ENCODE peak calls at places on chromosomes 16 and 17, in four cellular contexts. U, K, X and Y are unnamed samples.

GRCh38 chr16:30902070-30902972 is 5.9 kb downstream of the CTF1 start:
- DNase-seq in X (peak), U (peak), K (peak), Y (no peak)

GRCh38 chr17:9669551-9670008 is 24.3 kb downstream of the USP43 start:
- DNase-seq in K (no peak), U (no peak), X (no peak), Y (no peak)

GRCh38 chr17:7864995-7865650 is 7.3 kb downstream of the CYB5D1 start:
- DNase-seq in X (no peak), K (no peak), U (no peak), Y (no peak)

GRCh38 chr17:32586666-32587065 is 99.9 kb downstream of the CDK5R1 start:
- DNase-seq in X (no peak), K (no peak), U (no peak), Y (no peak)

GRCh38 chr17:41860254-41860931 is 4.8 kb downstream of the KLHL11 start:
- DNase-seq in X (no peak), U (no peak), K (no peak), Y (peak)

GRCh38 chr17:74199306-74200092 is 4.0 kb upstream of the RPL38 start:
- DNase-seq in U (peak), K (peak), X (peak), Y (no peak)

GRCh38 chr17:77498875-77499698 is 358.3 kb downstream of the SEC14L1 start:
- DNase-seq in X (no peak), U (no peak), K (peak), Y (no peak)

GRCh38 chr16:85425061-85425662 is 188.0 kb upstream of the GSE1 start:
- DNase-seq in K (peak), U (no peak), X (no peak), Y (no peak)

GRCh38 chr16:11581677-11582076 is 5.0 kb downstream of the LITAF start:
- DNase-seq in U (no peak), K (no peak), X (no peak), Y (no peak)

GRCh38 chr17:65537845-65538678 is 23.4 kb downstream of the AXIN2 start:
- DNase-seq in X (no peak), K (no peak), U (peak), Y (no peak)

GRCh38 chr16:57133911-57134310 is 41.5 kb downstream of the CPNE2 start:
- DNase-seq in K (no peak), U (no peak), X (no peak), Y (no peak)

GRCh38 chr16:88540346-88540977 is 29.7 kb upstream of the ZC3H18 start:
- DNase-seq in U (no peak), X (no peak), K (peak), Y (no peak)

GRCh38 chr16:84194470-84195200 is 3.7 kb downstream of the ADAD2 start:
- DNase-seq in K (no peak), X (peak), U (peak), Y (no peak)

GRCh38 chr17:82437325-82437668 is 13.3 kb downstream of the CYBC1 start:
- DNase-seq in U (no peak), X (no peak), K (no peak), Y (no peak)

GRCh38 chr16:705748-706188 is at the start of gene FBXL16:
- DNase-seq in X (peak), K (no peak), U (no peak), Y (peak)

GRCh38 chr17:68352041-68352440 is 60.7 kb downstream of the ARSG start:
- DNase-seq in U (no peak), K (no peak), X (no peak), Y (no peak)

GRCh38 chr17:33012522-33013033 is 20.9 kb downstream of the SPACA3 start:
- DNase-seq in U (no peak), X (no peak), K (no peak), Y (no peak)

GRCh38 chr17:17757944-17758343 is 76.7 kb downstream of the RAI1 start:
- DNase-seq in U (no peak), K (no peak), X (peak), Y (peak)

GRCh38 chr16:74717367-74717766 is 16.7 kb upstream of the MLKL start:
- DNase-seq in X (no peak), K (no peak), U (no peak), Y (no peak)

GRCh38 chr17:75635610-75636202 is 2.5 kb downstream of the SMIM5 start:
- DNase-seq in U (no peak), X (no peak), K (no peak), Y (no peak)

GRCh38 chr17:57995076-57995956 is 7.3 kb upstream of the VEZF1 start:
- DNase-seq in X (peak), K (peak), U (peak), Y (peak)

GRCh38 chr16:50257876-50258275 is 8.5 kb upstream of the ADCY7 start:
- DNase-seq in U (no peak), K (no peak), X (no peak), Y (no peak)

GRCh38 chr16:4216631-4217030 is 25.2 kb downstream of the SRL start:
- DNase-seq in K (no peak), U (no peak), X (no peak), Y (no peak)

GRCh38 chr17:72710185-72710584 is 382.3 kb downstream of the SLC39A11 start:
- DNase-seq in K (no peak), X (no peak), U (no peak), Y (no peak)

GRCh38 chr17:7177210-7177953 is 1.8 kb downstream of the ASGR1 start:
- DNase-seq in K (peak), X (peak), U (peak), Y (peak)

GRCh38 chr17:15920758-15921239 is 24.1 kb upstream of the ADORA2B start:
- DNase-seq in U (no peak), K (no peak), X (no peak), Y (no peak)

GRCh38 chr16:57798953-57799618 is 3.2 kb downstream of the KIFC3 start:
- DNase-seq in U (no peak), X (no peak), K (no peak), Y (no peak)

GRCh38 chr16:3654249-3654991 is at the start of gene DNASE1:
- DNase-seq in X (peak), K (peak), U (peak), Y (no peak)

GRCh38 chr17:66576473-66576872 is 258.4 kb upstream of the CACNG5 start:
- DNase-seq in X (no peak), K (no peak), U (no peak), Y (peak)

GRCh38 chr16:66446737-66447136 is 19.6 kb downstream of the BEAN1 start:
- DNase-seq in X (no peak), K (no peak), U (no peak), Y (no peak)

GRCh38 chr17:31608659-31609254 is 217.3 kb downstream of the RAB11FIP4 start:
- DNase-seq in U (no peak), X (no peak), K (no peak), Y (no peak)

GRCh38 chr16:85029413-85029794 is 1.8 kb downstream of the KIAA0513 start:
- DNase-seq in K (no peak), U (peak), X (no peak), Y (no peak)

GRCh38 chr17:62792122-62792800 is 15.9 kb downstream of the MARCHF10 start:
- DNase-seq in X (no peak), K (no peak), U (no peak), Y (no peak)

GRCh38 chr17:59695943-59696681 is 11.1 kb downstream of the PTRH2 start:
- DNase-seq in X (peak), K (no peak), U (no peak), Y (no peak)